ENCODE peak calls at places on chromosomes 11 and 22, in five cellular contexts. J is stromal cell of bone marrow; M is HEK293T; O is left ventricle myocardium inferior; W is stimulated activated effector memory CD8-positive, alpha-beta T cell treated with anti-CD3 and anti-CD28 coated beads, Interleukin-12 subunit alpha, Interleukin-12 subunit beta, amount 100 ng/mL, for 72 hours. V is an unnamed sample.

GRCh38 chr11:19972091-19972490 is 188.2 kb downstream of the DBX1 start:
- DNase-seq in J (no peak), M (no peak), O (no peak), W (no peak), V (no peak)

GRCh38 chr22:43110927-43111623 is 525 bp downstream of the BIK start:
- DNase-seq in J (no peak), M (no peak), O (no peak), W (no peak), V (peak)

GRCh38 chr11:6418958-6419611 is at the start of gene APBB1:
- DNase-seq in J (peak), M (peak), O (peak), W (peak), V (peak)

GRCh38 chr11:131685906-131686305 is 315.5 kb downstream of the NTM start:
- DNase-seq in J (no peak), M (no peak), O (no peak), W (no peak), V (no peak)

GRCh38 chr22:35467788-35468187 is 67.8 kb downstream of the MCM5 start:
- DNase-seq in J (peak), M (no peak), O (peak), W (no peak), V (peak)

GRCh38 chr11:76700177-76701100 is 29.9 kb upstream of the LRRC32 start:
- DNase-seq in J (peak), M (no peak), O (no peak), W (no peak), V (no peak)

GRCh38 chr11:94544832-94545640 is 1.3 kb downstream of the FUT4 start:
- DNase-seq in J (no peak), M (no peak), O (peak), W (peak), V (peak)

GRCh38 chr22:37643225-37643847 is 3.9 kb downstream of the SH3BP1 start:
- DNase-seq in J (no peak), M (peak), O (peak), W (peak), V (peak)